ENCODE peak calls at places on chromosomes 4 and X, in four cellular contexts. One of them, this sample, is unnamed.

GRCh38 chr4:81758865-81759264 is 287.2 kb upstream of the RASGEF1B start:
- DNase-seq in CD8-positive, alpha-beta memory T cell: no peak
- DNase-seq in heart right ventricle: no peak
- DNase-seq in suprapubic skin: no peak
- DNase-seq in this sample: no peak

GRCh38 chr4:181661090-181661489 is 582.1 kb upstream of the TENM3 start:
- DNase-seq in CD8-positive, alpha-beta memory T cell: no peak
- DNase-seq in heart right ventricle: no peak
- DNase-seq in suprapubic skin: no peak
- DNase-seq in this sample: no peak

GRCh38 chrX:136185409-136186022 is 38.2 kb downstream of the FHL1 start:
- DNase-seq in CD8-positive, alpha-beta memory T cell: no peak
- DNase-seq in heart right ventricle: no peak
- DNase-seq in suprapubic skin: no peak
- DNase-seq in this sample: no peak

GRCh38 chr4:55768291-55768690 is 51.3 kb upstream of the EXOC1L start:
- DNase-seq in CD8-positive, alpha-beta memory T cell: no peak
- DNase-seq in heart right ventricle: no peak
- DNase-seq in suprapubic skin: no peak
- DNase-seq in this sample: no peak

GRCh38 chrX:31524182-31524581 is 452.3 kb upstream of the FTHL17 start:
- DNase-seq in CD8-positive, alpha-beta memory T cell: no peak
- DNase-seq in heart right ventricle: no peak
- DNase-seq in suprapubic skin: no peak
- DNase-seq in this sample: no peak

GRCh38 chrX:21738145-21738949 is 19.6 kb downstream of the SMPX start:
- DNase-seq in CD8-positive, alpha-beta memory T cell: no peak
- DNase-seq in heart right ventricle: no peak
- DNase-seq in suprapubic skin: no peak
- DNase-seq in this sample: no peak

GRCh38 chr4:3492741-3493719 is 29.9 kb downstream of the DOK7 start:
- DNase-seq in CD8-positive, alpha-beta memory T cell: no peak
- DNase-seq in heart right ventricle: no peak
- DNase-seq in suprapubic skin: no peak
- DNase-seq in this sample: no peak

GRCh38 chr4:111991797-111992196 is 153.5 kb upstream of the FAM241A start:
- DNase-seq in CD8-positive, alpha-beta memory T cell: no peak
- DNase-seq in heart right ventricle: no peak
- DNase-seq in suprapubic skin: no peak
- DNase-seq in this sample: no peak

GRCh38 chrX:118519411-118520205 is 24.0 kb downstream of the DOCK11 start:
- DNase-seq in CD8-positive, alpha-beta memory T cell: no peak
- DNase-seq in heart right ventricle: no peak
- DNase-seq in suprapubic skin: no peak
- DNase-seq in this sample: no peak

GRCh38 chrX:21394792-21395191 is 20.6 kb downstream of the CNKSR2 start:
- DNase-seq in CD8-positive, alpha-beta memory T cell: no peak
- DNase-seq in heart right ventricle: no peak
- DNase-seq in suprapubic skin: no peak
- DNase-seq in this sample: no peak

GRCh38 chrX:27555514-27555913 is 34.6 kb upstream of the DCAF8L2 start:
- DNase-seq in CD8-positive, alpha-beta memory T cell: no peak
- DNase-seq in heart right ventricle: no peak
- DNase-seq in suprapubic skin: no peak
- DNase-seq in this sample: no peak

GRCh38 chr4:5018603-5019002 is 655 bp downstream of the CYTL1 start:
- DNase-seq in CD8-positive, alpha-beta memory T cell: no peak
- DNase-seq in heart right ventricle: no peak
- DNase-seq in suprapubic skin: no peak
- DNase-seq in this sample: no peak

GRCh38 chr4:1400861-1401408 is 5.3 kb downstream of the NKX1-1 start:
- DNase-seq in CD8-positive, alpha-beta memory T cell: no peak
- DNase-seq in heart right ventricle: no peak
- DNase-seq in suprapubic skin: no peak
- DNase-seq in this sample: no peak

GRCh38 chrX:48695925-48696300 is 621 bp upstream of the SUV39H1 start:
- DNase-seq in CD8-positive, alpha-beta memory T cell: no peak
- DNase-seq in heart right ventricle: no peak
- DNase-seq in suprapubic skin: no peak
- DNase-seq in this sample: no peak

GRCh38 chr4:47598320-47598719 is 113.2 kb downstream of the ATP10D start:
- DNase-seq in CD8-positive, alpha-beta memory T cell: no peak
- DNase-seq in heart right ventricle: no peak
- DNase-seq in suprapubic skin: no peak
- DNase-seq in this sample: no peak

GRCh38 chr4:51842167-51842553 is 793 bp upstream of the DCUN1D4 start:
- DNase-seq in CD8-positive, alpha-beta memory T cell: no peak
- DNase-seq in heart right ventricle: peak
- DNase-seq in suprapubic skin: no peak
- DNase-seq in this sample: no peak

GRCh38 chr4:54902261-54902660 is 223.1 kb downstream of the KDR start:
- DNase-seq in CD8-positive, alpha-beta memory T cell: no peak
- DNase-seq in heart right ventricle: no peak
- DNase-seq in suprapubic skin: no peak
- DNase-seq in this sample: no peak